ENCODE peak calls at places on chromosomes 2 and 18, in six cellular contexts. Q is left ventricle myocardium inferior, R is fibroblast of lung, S is Panc1, N is psoas muscle, Y is brain microvascular endothelial cell. V is an unnamed sample.

GRCh38 chr2:150465703-150466569 is 21.5 kb downstream of the RND3 start:
- DNase-seq in Y (peak; percentile 44), R (no peak), Q (no peak), S (peak; percentile 22), N (no peak), V (no peak)

GRCh38 chr2:100875516-100876230 is 55.7 kb downstream of the NPAS2 start:
- DNase-seq in S (no peak), R (peak; percentile 77), Y (peak; percentile 48), N (no peak), Q (no peak), V (no peak)

GRCh38 chr2:210888035-210888434 is 331.6 kb downstream of the CPS1 start:
- DNase-seq in Y (no peak), S (no peak), N (no peak), Q (no peak), R (no peak), V (no peak)

GRCh38 chr18:10285283-10285640 is 169.2 kb upstream of the APCDD1 start:
- DNase-seq in Y (no peak), Q (no peak), N (no peak), R (no peak), S (no peak), V (no peak)

GRCh38 chr18:58102875-58103274 is 58.8 kb downstream of the NEDD4L start:
- DNase-seq in S (no peak), N (no peak), R (no peak), Q (no peak), Y (no peak), V (no peak)

GRCh38 chr2:211751853-211752252 is 786.7 kb downstream of the ERBB4 start:
- DNase-seq in S (no peak), N (no peak), R (no peak), Q (no peak), Y (no peak), V (no peak)

GRCh38 chr2:9407363-9407811 is 15.9 kb downstream of the ITGB1BP1 start:
- DNase-seq in Q (no peak), N (no peak), Y (no peak), R (no peak), S (no peak), V (no peak)

GRCh38 chr2:215929602-215930335 is 83.6 kb downstream of the MREG start:
- DNase-seq in Y (peak; percentile 24), S (no peak), Q (no peak), R (peak; percentile 44), N (no peak), V (no peak)

GRCh38 chr18:21327101-21327500 is 85.1 kb downstream of the GREB1L start:
- DNase-seq in N (no peak), R (no peak), Y (no peak), Q (no peak), S (no peak), V (no peak)

GRCh38 chr2:189421644-189422043 is 19.6 kb upstream of the WDR75 start:
- DNase-seq in R (peak; percentile 90), Q (no peak), S (no peak), Y (peak; percentile 88), N (no peak), V (no peak)

GRCh38 chr2:191569025-191569424 is 108.9 kb upstream of the NABP1 start:
- DNase-seq in R (no peak), Q (no peak), N (no peak), S (no peak), Y (no peak), V (no peak)

GRCh38 chr2:60819936-60820335 is 61.4 kb upstream of the REL start:
- DNase-seq in S (no peak), Y (no peak), Q (no peak), R (no peak), N (no peak), V (no peak)

DNA sequence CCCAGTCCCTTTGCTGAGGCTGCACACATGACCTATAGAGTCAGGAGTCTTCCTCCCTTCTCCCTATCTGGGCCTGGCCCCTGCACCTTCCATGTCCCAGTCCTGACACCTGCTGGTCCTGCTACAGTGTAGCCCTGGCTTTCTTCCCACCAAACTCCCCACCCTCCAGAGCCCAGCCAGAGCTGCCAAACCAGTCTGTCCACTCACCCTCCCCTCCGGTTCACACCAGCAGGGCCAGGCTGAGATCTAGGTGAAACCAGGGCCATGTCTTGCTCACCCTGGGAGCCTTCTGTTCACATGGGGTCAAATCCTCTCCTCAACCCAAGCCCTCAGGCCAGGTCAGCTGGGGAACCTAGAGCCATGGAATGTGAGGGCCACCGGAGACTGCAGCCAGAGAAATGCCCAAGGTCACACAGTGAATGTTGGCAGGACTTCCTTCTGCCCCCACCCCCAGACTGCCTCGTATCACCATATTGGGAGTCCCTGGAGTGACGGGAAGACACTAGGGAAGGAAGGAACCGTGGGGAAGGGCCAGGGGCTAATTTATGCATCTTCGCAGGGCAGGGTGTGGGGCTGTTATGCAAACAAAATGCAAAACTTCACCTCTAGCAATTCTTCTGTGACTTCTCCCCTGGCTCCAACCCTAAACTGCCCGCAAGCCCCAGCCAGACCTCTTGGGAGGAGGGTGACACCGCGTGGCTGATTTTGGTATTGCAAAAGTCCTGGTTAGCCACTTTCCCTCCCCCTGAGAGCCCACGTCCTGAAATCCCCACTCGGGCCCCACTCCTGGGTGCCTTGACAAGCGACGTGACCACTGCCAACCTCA is 14.6 kb downstream of the TNS1 start:
- DNase-seq in S (no peak), Q (peak; percentile 88), N (peak; percentile 84), R (peak; percentile 60), Y (peak; percentile 65), V (no peak)
- H3K36me3 ChIP-seq in S (no peaks in the 10 kb centered on the region), Q (no peaks in the 10 kb centered on the region), N (no peaks in the 10 kb centered on the region), R (peaks cover 13% of the 10 kb centered on the region), Y (no peaks in the 10 kb centered on the region), V (peaks cover 53% of the 10 kb centered on the region)

GRCh38 chr18:36942264-36942663 is 113.3 kb downstream of the KIAA1328 start:
- DNase-seq in R (peak; percentile 18), N (no peak), Y (peak; percentile 33), Q (no peak), S (peak; percentile 10), V (no peak)
- TF ChIP-seq CTCF in R (peak; percentile 77), N (no peak), Y (peak; percentile 76), Q (peak; percentile 33), S (peak; percentile 71), V (peak; percentile 57)

GRCh38 chr2:156576005-156576404 is 139.8 kb downstream of the GPD2 start:
- DNase-seq in S (no peak), N (no peak), R (no peak), Y (no peak), Q (no peak), V (no peak)

GRCh38 chr2:156573710-156574109 is 137.5 kb downstream of the GPD2 start:
- DNase-seq in N (no peak), S (no peak), Y (no peak), R (no peak), Q (no peak), V (no peak)

DNA sequence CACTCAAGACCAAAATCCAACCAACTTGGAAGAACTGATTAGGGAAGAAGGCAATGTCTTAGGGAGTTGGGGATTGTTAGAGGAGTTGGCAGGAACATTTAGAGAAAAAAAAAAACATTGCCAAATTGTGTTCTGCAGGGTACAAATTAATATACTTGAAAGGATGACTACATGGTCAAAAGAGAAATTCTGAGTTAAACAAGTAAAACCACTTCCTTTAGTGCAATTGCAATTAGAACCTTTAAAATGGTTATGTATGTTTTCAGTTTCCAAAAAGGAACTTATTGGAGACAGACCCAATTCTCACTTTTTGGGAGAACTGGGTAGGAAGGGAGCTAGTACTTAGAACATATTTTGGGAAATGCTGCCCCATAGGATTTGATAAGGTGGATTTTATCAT is 137.9 kb downstream of the GPD2 start:
- DNase-seq in N (no peak), Q (no peak), Y (no peak), R (no peak), S (no peak), V (no peak)
- H3K36me3 ChIP-seq in N (peaks cover 4% of the 10 kb centered on the region), Q (peaks cover 45% of the 10 kb centered on the region), Y (no peaks in the 10 kb centered on the region), R (no peaks in the 10 kb centered on the region), S (no peaks in the 10 kb centered on the region), V (peaks cover 2% of the 10 kb centered on the region)

GRCh38 chr2:23417310-23417709 is 32.3 kb downstream of the KLHL29 start:
- DNase-seq in S (no peak), N (no peak), Q (no peak), Y (no peak), R (no peak), V (no peak)

GRCh38 chr2:23414106-23414505 is 29.1 kb downstream of the KLHL29 start:
- DNase-seq in Y (no peak), R (no peak), N (no peak), S (no peak), Q (no peak), V (no peak)

GRCh38 chr2:23413641-23414040 is 28.7 kb downstream of the KLHL29 start:
- DNase-seq in Q (no peak), N (no peak), S (no peak), R (no peak), Y (no peak), V (no peak)

GRCh38 chr2:23412556-23413155 is 27.7 kb downstream of the KLHL29 start:
- DNase-seq in N (no peak), R (peak; percentile 84), S (no peak), Y (peak; percentile 53), Q (no peak), V (no peak)

GRCh38 chr2:23414876-23415275 is 29.9 kb downstream of the KLHL29 start:
- DNase-seq in N (no peak), Q (no peak), Y (peak; percentile 34), S (no peak), R (no peak), V (no peak)
- TF ChIP-seq CTCF in N (no peak), Q (no peak), Y (peak; percentile 59), S (no peak), R (peak; percentile 21), V (peak; percentile 34)